ENCODE peak calls at places on chromosomes 12 and 14, in eight cellular contexts. F is nephron progenitor cell; H is CD4-positive, alpha-beta T cell; T is Calu3; E is gastrocnemius medialis; W is fibroblast of lung; L is mammary epithelial cell; O is A549. Z is an unnamed sample.

GRCh38 chr12:46430340-46430948 is 57.9 kb upstream of the SLC38A2 start:
- DNase-seq in F (no peak), H (no peak), T (peak), E (no peak), W (peak), L (peak), O (peak), Z (no peak)

GRCh38 chr14:56474419-56475022 is 105.1 kb upstream of the TMEM260 start:
- DNase-seq in F (peak), H (no peak), T (peak), E (no peak), W (peak), L (peak), O (peak), Z (no peak)

GRCh38 chr12:93982847-93983315 is 165.5 kb upstream of the PLXNC1 start:
- DNase-seq in F (no peak), H (no peak), T (no peak), E (peak), W (peak), L (peak), O (peak), Z (no peak)

GRCh38 chr14:32077081-32078029 is at the start of gene ARHGAP5:
- DNase-seq in F (peak), H (peak), T (peak), E (peak), W (peak), L (no peak), O (peak), Z (no peak)

GRCh38 chr12:5827591-5827990 is 117.5 kb downstream of the ANO2 start:
- DNase-seq in F (no peak), H (no peak), T (no peak), E (no peak), W (no peak), L (no peak), O (no peak), Z (no peak)

GRCh38 chr14:96067985-96068930 is 29.1 kb downstream of the C14orf132 start:
- DNase-seq in F (no peak), H (no peak), T (no peak), E (no peak), W (no peak), L (no peak), O (no peak), Z (no peak)

GRCh38 chr12:105401198-105401597 is 70.7 kb downstream of the C12orf75 start:
- DNase-seq in F (no peak), H (no peak), T (no peak), E (no peak), W (no peak), L (no peak), O (no peak), Z (no peak)

GRCh38 chr12:117010693-117011451 is 88.3 kb downstream of the TESC start:
- DNase-seq in F (no peak), H (no peak), T (no peak), E (no peak), W (no peak), L (no peak), O (no peak), Z (no peak)

GRCh38 chr12:122893208-122894151 is 2.4 kb downstream of the VPS37B start:
- DNase-seq in F (no peak), H (no peak), T (no peak), E (no peak), W (no peak), L (no peak), O (no peak), Z (no peak)

GRCh38 chr12:131097247-131098177 is 143.8 kb downstream of the ADGRD1 start:
- DNase-seq in F (no peak), H (no peak), T (no peak), E (no peak), W (no peak), L (no peak), O (no peak), Z (no peak)

GRCh38 chr12:93200291-93200917 is 177.3 kb upstream of the NUDT4 start:
- DNase-seq in F (no peak), H (no peak), T (no peak), E (peak), W (peak), L (no peak), O (no peak), Z (no peak)

GRCh38 chr12:49748800-49749199 is 7.4 kb downstream of the TMBIM6 start:
- DNase-seq in F (no peak), H (no peak), T (no peak), E (no peak), W (no peak), L (no peak), O (no peak), Z (no peak)

GRCh38 chr12:8692573-8692972 is 5.2 kb upstream of the RIMKLB start:
- DNase-seq in F (peak), H (no peak), T (no peak), E (no peak), W (peak), L (peak), O (no peak), Z (no peak)

GRCh38 chr12:69570000-69570516 is 15.2 kb upstream of the CCT2 start:
- DNase-seq in F (no peak), H (no peak), T (no peak), E (no peak), W (no peak), L (peak), O (peak), Z (no peak)

GRCh38 chr12:42485823-42486222 is 103.7 kb downstream of the PRICKLE1 start:
- DNase-seq in F (no peak), H (no peak), T (no peak), E (no peak), W (no peak), L (no peak), O (no peak), Z (no peak)

GRCh38 chr12:101097829-101098580 is 112.0 kb downstream of the SLC5A8 start:
- DNase-seq in F (no peak), H (no peak), T (no peak), E (no peak), W (no peak), L (no peak), O (no peak), Z (no peak)

GRCh38 chr14:90645842-90646443 is 170.3 kb downstream of the TTC7B start:
- DNase-seq in F (no peak), H (no peak), T (peak), E (no peak), W (no peak), L (peak), O (peak), Z (no peak)

GRCh38 chr12:116735951-116736599 is 1.8 kb downstream of the SPRING1 start:
- DNase-seq in F (no peak), H (no peak), T (peak), E (no peak), W (no peak), L (no peak), O (peak), Z (no peak)

GRCh38 chr14:53327716-53328115 is 174.6 kb upstream of the DDHD1 start:
- DNase-seq in F (no peak), H (no peak), T (no peak), E (no peak), W (peak), L (peak), O (no peak), Z (no peak)

GRCh38 chr12:120126635-120127005 is 10.1 kb upstream of the RAB35 start:
- DNase-seq in F (no peak), H (no peak), T (no peak), E (no peak), W (no peak), L (no peak), O (no peak), Z (no peak)

GRCh38 chr14:92960706-92961566 is 38.0 kb downstream of the CHGA start:
- DNase-seq in F (no peak), H (no peak), T (peak), E (no peak), W (no peak), L (peak), O (peak), Z (no peak)

GRCh38 chr14:95835331-95835730 is 41.3 kb upstream of the TUNAR start:
- DNase-seq in F (no peak), H (no peak), T (no peak), E (no peak), W (no peak), L (no peak), O (no peak), Z (no peak)

GRCh38 chr14:35384386-35385041 is 20.0 kb downstream of the NFKBIA start:
- DNase-seq in F (no peak), H (no peak), T (no peak), E (peak), W (peak), L (no peak), O (peak), Z (no peak)

GRCh38 chr12:54300732-54301427 is at the start of gene NFE2:
- DNase-seq in F (peak), H (no peak), T (peak), E (peak), W (peak), L (peak), O (peak), Z (peak)

GRCh38 chr14:77066555-77067172 is 31.4 kb upstream of the CIPC start:
- DNase-seq in F (no peak), H (no peak), T (no peak), E (no peak), W (no peak), L (no peak), O (no peak), Z (no peak)

GRCh38 chr12:111453071-111453989 is 47.6 kb downstream of the SH2B3 start:
- DNase-seq in F (no peak), H (no peak), T (no peak), E (no peak), W (no peak), L (no peak), O (no peak), Z (no peak)

DNA sequence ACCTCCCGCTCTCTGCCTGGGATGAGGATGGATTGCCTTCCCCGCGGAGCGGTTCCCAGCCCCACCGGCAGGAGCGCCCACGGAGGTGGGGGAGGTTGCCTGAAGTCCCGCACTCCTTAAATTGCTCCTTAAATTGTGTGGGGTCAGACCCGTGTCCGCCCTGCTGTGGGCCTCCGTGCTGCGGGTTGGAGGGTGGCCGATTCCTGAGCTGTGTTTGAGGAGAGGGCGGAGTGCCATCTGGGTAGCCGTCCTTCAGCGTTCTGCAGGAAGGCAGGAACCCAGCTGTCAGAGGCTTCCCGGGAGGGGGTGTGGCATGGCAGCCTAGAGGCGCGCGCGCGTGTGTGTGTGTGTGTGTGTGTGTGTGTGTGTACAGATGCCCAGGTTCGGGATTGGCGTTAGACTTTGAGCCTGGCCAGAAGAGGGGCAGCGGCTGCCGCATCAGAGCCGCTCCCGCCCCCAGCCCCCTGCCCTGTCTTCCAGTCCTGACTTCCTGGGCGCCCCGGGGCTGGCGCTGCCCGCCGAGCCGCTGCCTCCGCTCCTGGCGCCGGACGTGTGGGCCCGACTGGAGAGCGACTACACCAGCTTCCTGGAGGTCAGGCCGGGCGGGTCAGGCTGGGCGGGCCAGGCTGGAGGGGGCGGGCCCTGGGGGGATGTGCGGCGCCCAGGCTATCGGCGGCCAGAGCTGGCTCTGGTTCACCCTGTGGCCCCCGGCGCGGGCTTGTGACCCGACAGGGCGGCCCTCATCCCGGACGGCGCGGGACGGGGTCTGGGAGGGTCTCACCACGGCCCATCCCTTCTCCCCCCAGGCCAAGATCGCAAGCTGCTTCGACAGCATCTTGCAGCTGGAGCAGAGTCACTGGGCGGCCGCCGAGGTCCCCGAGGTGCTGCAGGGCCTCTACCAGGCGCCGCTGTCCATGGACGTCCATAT is 9.2 kb downstream of the EXOC3L4 start:
- DNase-seq in F (no peak), H (no peak), T (peak), E (no peak), W (peak), L (peak), O (peak), Z (no peak)
- TF ChIP-seq CTCF in F (no peak), H (no peak), T (peak), E (no peak), W (peak), L (no peak), O (peak), Z (no peak)

DNA sequence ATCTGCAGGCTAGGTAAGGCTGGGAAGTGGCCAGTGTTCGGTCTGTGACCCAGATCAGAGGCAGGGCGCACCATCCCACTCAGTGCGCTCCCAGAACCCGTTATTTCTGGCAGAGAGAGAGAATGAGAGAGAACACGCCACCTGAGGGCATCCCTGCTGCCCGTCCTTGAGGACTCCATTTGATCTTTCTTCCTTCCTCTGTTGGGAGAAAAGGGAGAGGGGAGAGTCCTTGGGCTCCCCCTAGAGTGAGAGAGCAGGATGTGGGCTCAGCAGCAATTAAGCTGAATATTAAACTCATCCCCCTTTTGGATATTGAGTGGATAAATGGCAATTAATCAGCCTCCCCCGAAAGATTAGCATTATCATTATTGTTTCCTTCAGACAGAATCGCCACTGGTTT is 70.6 kb downstream of the IFT43 start:
- DNase-seq in F (no peak), H (no peak), T (peak), E (no peak), W (peak), L (peak), O (peak), Z (no peak)
- TF ChIP-seq CTCF in F (no peak), H (no peak), T (no peak), E (no peak), W (peak), L (peak), O (peak), Z (no peak)

GRCh38 chr12:40762072-40762471 is 69.8 kb downstream of the CNTN1 start:
- DNase-seq in F (no peak), H (no peak), T (no peak), E (no peak), W (no peak), L (no peak), O (peak), Z (no peak)
- TF ChIP-seq CTCF in F (peak), H (no peak), T (no peak), E (no peak), W (no peak), L (peak), O (peak), Z (no peak)

GRCh38 chr12:107788690-107789458 is 14.4 kb downstream of the ASCL4 start:
- DNase-seq in F (no peak), H (no peak), T (no peak), E (no peak), W (no peak), L (no peak), O (no peak), Z (no peak)
- TF ChIP-seq CTCF in F (no peak), H (no peak), T (no peak), E (no peak), W (no peak), L (no peak), O (no peak), Z (no peak)

GRCh38 chr14:55249423-55249822 is 21.8 kb upstream of the FBXO34 start:
- DNase-seq in F (no peak), H (no peak), T (no peak), E (no peak), W (peak), L (no peak), O (no peak), Z (no peak)

GRCh38 chr14:55240526-55241178 is 30.6 kb upstream of the FBXO34 start:
- DNase-seq in F (peak), H (no peak), T (no peak), E (peak), W (peak), L (no peak), O (no peak), Z (no peak)

GRCh38 chr14:55243813-55244212 is 27.4 kb upstream of the FBXO34 start:
- DNase-seq in F (no peak), H (no peak), T (no peak), E (no peak), W (no peak), L (no peak), O (no peak), Z (no peak)

GRCh38 chr14:55241673-55242072 is 29.5 kb upstream of the FBXO34 start:
- DNase-seq in F (no peak), H (no peak), T (no peak), E (no peak), W (no peak), L (no peak), O (no peak), Z (no peak)

DNA sequence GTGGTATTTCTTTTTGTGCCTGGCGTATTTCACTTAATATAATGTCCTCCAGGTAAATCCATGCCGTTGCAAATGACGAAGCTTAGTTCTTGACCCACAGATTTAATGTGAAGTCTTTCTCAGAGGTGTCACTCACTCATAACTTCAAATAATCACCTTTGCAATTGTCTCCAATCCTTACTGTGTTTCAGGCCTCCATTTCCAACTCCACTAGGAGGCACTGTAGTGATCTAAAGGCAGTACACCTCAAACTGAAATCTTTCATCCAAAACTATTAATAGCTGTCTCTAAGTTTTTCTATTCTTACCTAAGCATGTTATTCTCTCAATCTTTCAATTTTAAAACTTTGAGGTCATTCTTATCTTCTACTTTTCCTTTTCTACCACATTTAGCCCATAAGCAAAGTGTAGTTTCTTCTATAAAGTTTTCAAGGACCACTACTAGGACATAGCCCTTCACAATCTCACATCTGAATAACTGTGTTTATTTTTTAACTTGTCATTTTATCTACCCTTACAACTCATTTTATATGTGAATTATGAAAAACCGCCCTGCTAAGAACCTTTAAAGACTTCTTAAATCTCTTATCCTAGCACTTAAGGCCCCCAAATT is 25.5 kb upstream of the FBXO34 start:
- DNase-seq in F (no peak), H (no peak), T (peak), E (no peak), W (peak), L (peak), O (peak), Z (no peak)
- TF ChIP-seq CTCF in F (peak), H (peak), T (peak), E (peak), W (peak), L (peak), O (peak), Z (no peak)

GRCh38 chr12:113364698-113365097 is 6.3 kb downstream of the PLBD2 start:
- DNase-seq in F (no peak), H (no peak), T (no peak), E (no peak), W (no peak), L (no peak), O (no peak), Z (no peak)

GRCh38 chr12:113358381-113359132 is at the start of gene PLBD2:
- DNase-seq in F (peak), H (peak), T (peak), E (peak), W (peak), L (peak), O (peak), Z (peak)

GRCh38 chr12:113359939-113360748 is 1.8 kb downstream of the PLBD2 start:
- DNase-seq in F (no peak), H (no peak), T (no peak), E (no peak), W (no peak), L (no peak), O (no peak), Z (no peak)

GRCh38 chr12:113359133-113359938 is 949 bp downstream of the PLBD2 start:
- DNase-seq in F (no peak), H (no peak), T (no peak), E (no peak), W (peak), L (no peak), O (no peak), Z (no peak)

DNA sequence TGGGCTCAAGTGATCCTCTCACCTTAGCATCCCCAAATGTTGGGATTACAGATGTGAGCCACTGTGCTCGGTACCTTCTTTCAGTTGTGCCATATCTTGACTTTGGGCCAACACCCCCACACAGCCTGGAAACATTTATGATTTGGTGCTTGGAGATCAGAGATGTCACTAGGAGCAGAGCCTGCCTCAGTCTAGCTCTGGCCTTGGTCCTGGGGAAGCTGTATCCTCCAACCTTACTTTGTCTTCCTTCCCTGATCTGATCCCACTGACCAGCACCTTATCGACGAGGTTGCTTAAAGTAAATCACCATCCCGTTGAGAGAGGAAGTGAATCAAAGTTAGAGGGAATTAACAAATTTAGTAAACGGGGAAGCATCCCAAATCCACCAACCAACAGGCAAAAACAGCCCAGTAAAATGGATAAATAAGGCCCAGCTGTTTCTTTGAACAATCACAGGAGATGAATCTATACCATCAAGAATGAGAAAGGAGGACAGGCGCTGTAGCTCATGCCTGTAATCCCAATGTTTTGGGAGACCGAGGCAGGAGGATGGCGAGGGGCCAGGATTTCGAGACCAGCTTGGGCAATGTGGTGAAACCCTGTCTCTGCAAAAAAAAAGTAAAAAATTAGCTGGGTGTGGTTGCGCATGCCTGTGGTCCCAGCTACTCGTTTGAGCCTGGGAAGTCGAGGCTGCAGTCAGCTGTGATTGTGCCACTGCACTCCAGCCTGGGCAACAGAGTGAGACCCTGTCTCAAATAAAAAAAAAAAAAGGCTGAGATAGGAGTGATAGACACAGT is 3.4 kb downstream of the PLBD2 start:
- DNase-seq in F (no peak), H (no peak), T (no peak), E (no peak), W (peak), L (no peak), O (no peak), Z (no peak)
- TF ChIP-seq CTCF in F (no peak), H (no peak), T (no peak), E (no peak), W (no peak), L (no peak), O (no peak), Z (no peak)

GRCh38 chr14:104688755-104689619 is at the start of gene INF2:
- DNase-seq in F (peak), H (peak), T (peak), E (peak), W (peak), L (peak), O (peak), Z (no peak)
- TF ChIP-seq CTCF in F (no peak), H (no peak), T (no peak), E (no peak), W (no peak), L (no peak), O (peak), Z (no peak)

GRCh38 chr14:87960013-87960787 is 32.8 kb downstream of the GALC start:
- DNase-seq in F (no peak), H (no peak), T (no peak), E (no peak), W (no peak), L (no peak), O (no peak), Z (no peak)
- TF ChIP-seq CTCF in F (no peak), H (no peak), T (no peak), E (no peak), W (no peak), L (no peak), O (no peak), Z (no peak)

GRCh38 chr12:40970320-40970907 is 217.7 kb upstream of the PDZRN4 start:
- DNase-seq in F (no peak), H (no peak), T (no peak), E (no peak), W (no peak), L (no peak), O (peak), Z (no peak)
- TF ChIP-seq CTCF in F (no peak), H (no peak), T (no peak), E (no peak), W (no peak), L (no peak), O (peak), Z (no peak)